ENCODE peak calls at places on chromosome 2, in four cellular contexts. T, J, V and Y are unnamed samples.

GRCh38 chr2:31411771-31412170 is 2.8 kb downstream of the XDH start:
- DNase-seq in T (no peak), J (no peak), V (no peak), Y (no peak)

GRCh38 chr2:160532388-160532787 is 38.8 kb upstream of the RBMS1 start:
- DNase-seq in T (no peak), J (no peak), V (no peak), Y (no peak)

GRCh38 chr2:218745160-218745558 is 34.5 kb downstream of the TTLL4 start:
- DNase-seq in T (peak), J (no peak), V (no peak), Y (no peak)

GRCh38 chr2:157173740-157174184 is 83.7 kb upstream of the GALNT5 start:
- DNase-seq in T (peak), J (no peak), V (no peak), Y (no peak)

GRCh38 chr2:175063741-175064140 is 58.6 kb upstream of the CHN1 start:
- DNase-seq in T (peak), J (no peak), V (no peak), Y (no peak)

GRCh38 chr2:3634631-3635091 is 23.3 kb upstream of the ALLC start:
- DNase-seq in T (no peak), J (no peak), V (no peak), Y (no peak)

GRCh38 chr2:108637304-108637669 is 82.0 kb upstream of the RANBP2 start:
- DNase-seq in T (peak), J (no peak), V (no peak), Y (peak)

GRCh38 chr2:72913531-72914225 is 3.6 kb upstream of the EMX1 start:
- DNase-seq in T (no peak), J (no peak), V (no peak), Y (no peak)

GRCh38 chr2:216956820-216957493 is 97.1 kb upstream of the TNP1 start:
- DNase-seq in T (no peak), J (no peak), V (no peak), Y (no peak)

GRCh38 chr2:72990695-72991438 is 73.5 kb downstream of the EMX1 start:
- DNase-seq in T (no peak), J (no peak), V (no peak), Y (peak)

GRCh38 chr2:5373200-5373599 is 319.0 kb upstream of the SOX11 start:
- DNase-seq in T (no peak), J (no peak), V (no peak), Y (no peak)

GRCh38 chr2:58484201-58484600 is 243.1 kb upstream of the FANCL start:
- DNase-seq in T (peak), J (no peak), V (no peak), Y (no peak)

GRCh38 chr2:193895226-193895625 is 1700.5 kb upstream of the TMEFF2 start:
- DNase-seq in T (peak), J (no peak), V (no peak), Y (no peak)

GRCh38 chr2:84888401-84889276 is 7.8 kb upstream of the TRABD2A start:
- DNase-seq in T (peak), J (no peak), V (peak), Y (no peak)

GRCh38 chr2:230927711-230928341 is 2.8 kb upstream of the GPR55 start:
- DNase-seq in T (no peak), J (no peak), V (no peak), Y (peak)

GRCh38 chr2:187499941-187500532 is 52.0 kb upstream of the CALCRL start:
- DNase-seq in T (peak), J (no peak), V (no peak), Y (no peak)

GRCh38 chr2:239160226-239161143 is 240.3 kb downstream of the HDAC4 start:
- DNase-seq in T (no peak), J (no peak), V (no peak), Y (peak)

GRCh38 chr2:239186516-239186915 is 214.3 kb downstream of the HDAC4 start:
- DNase-seq in T (no peak), J (no peak), V (no peak), Y (no peak)

GRCh38 chr2:74349889-74350288 is 6.7 kb upstream of the SLC4A5 start:
- DNase-seq in T (no peak), J (no peak), V (no peak), Y (no peak)

GRCh38 chr2:54459037-54459441 is 2.9 kb downstream of the SPTBN1 start:
- DNase-seq in T (peak), J (no peak), V (no peak), Y (no peak)

GRCh38 chr2:152550386-152550785 is 166.9 kb downstream of the PRPF40A start:
- DNase-seq in T (no peak), J (peak), V (no peak), Y (no peak)

GRCh38 chr2:88472811-88473210 is 20.3 kb upstream of the FOXI3 start:
- DNase-seq in T (no peak), J (no peak), V (no peak), Y (no peak)

GRCh38 chr2:62724886-62725711 is 19.6 kb downstream of the EHBP1 start:
- DNase-seq in T (no peak), J (no peak), V (peak), Y (peak)

DNA sequence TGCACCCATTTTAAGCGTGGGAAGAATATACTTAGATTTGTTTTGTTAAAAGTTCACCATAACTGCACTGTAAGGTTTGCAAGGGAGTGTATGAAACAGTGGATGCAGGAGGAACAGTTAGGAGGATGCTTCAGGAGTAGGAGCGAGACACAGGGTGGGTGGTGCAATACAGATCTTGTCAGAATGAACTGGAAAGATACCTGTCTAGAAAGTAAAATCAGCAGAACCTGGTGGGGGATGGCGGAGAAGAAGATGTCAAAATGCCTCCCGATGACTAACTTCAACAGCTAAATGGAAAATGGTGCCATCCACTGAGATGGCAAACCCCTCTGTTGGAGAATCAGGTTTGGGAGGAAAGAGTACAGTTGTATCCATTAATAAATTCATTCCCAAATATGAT is 18.2 kb downstream of the LANCL1 start:
- DNase-seq in T (no peak), J (no peak), V (no peak), Y (no peak)
- H3K4me3 ChIP-seq in T (no peak), J (no peak), V (no peak), Y (no peak)

DNA sequence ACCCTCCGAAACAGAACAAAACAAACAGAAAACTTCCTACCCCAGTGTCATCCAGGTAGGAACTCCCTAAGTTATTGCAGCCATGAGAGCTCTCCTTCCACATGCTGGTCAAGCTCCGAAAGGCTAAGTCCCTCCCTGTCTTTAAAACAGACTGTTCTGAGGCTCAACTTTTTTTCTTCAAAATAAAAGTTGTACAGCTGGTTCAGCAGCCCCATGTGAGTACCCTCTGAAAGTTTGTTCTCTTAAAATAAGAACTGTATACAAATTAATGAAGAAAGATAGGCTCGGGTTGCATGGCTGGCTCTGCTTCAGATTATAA is at the start of gene PDE1A:
- DNase-seq in T (no peak), J (no peak), V (no peak), Y (no peak)
- H3K4me3 ChIP-seq in T (peak), J (no peak), V (no peak), Y (peak)

DNA sequence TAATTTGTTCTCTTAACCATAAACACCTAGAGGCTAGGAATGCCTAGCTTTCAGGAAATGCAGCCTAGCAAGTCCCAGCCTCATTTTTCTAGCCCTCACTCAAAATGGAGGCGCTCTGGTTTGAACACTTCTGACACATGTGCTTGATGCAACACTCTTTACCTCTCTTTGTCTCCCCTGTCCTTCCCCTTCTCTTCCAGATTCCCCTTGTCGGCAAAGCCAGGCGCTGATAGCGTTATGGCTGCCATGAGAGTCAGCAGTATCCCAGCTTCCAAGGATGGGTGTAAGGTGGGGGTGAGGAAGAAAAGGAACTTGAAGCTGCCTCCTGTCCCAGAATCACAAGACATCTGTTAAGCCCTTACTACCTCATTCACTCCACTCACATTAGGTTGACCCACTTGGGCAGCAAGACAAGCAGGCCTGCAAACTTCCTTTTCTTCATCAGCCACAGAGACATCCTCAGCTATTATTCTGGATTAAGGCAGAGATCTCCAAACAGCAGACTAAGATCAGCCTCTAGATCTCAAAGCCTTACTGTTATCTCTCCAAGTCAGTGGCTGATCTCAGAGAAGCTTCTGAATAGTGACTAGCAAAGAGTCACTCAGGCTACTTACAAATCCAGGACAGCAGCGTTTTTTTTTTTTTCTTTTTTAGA is 1.9 kb upstream of the ST3GAL5 start:
- DNase-seq in T (no peak), J (no peak), V (no peak), Y (no peak)
- H3K4me3 ChIP-seq in T (no peak), J (no peak), V (peak), Y (no peak)

DNA sequence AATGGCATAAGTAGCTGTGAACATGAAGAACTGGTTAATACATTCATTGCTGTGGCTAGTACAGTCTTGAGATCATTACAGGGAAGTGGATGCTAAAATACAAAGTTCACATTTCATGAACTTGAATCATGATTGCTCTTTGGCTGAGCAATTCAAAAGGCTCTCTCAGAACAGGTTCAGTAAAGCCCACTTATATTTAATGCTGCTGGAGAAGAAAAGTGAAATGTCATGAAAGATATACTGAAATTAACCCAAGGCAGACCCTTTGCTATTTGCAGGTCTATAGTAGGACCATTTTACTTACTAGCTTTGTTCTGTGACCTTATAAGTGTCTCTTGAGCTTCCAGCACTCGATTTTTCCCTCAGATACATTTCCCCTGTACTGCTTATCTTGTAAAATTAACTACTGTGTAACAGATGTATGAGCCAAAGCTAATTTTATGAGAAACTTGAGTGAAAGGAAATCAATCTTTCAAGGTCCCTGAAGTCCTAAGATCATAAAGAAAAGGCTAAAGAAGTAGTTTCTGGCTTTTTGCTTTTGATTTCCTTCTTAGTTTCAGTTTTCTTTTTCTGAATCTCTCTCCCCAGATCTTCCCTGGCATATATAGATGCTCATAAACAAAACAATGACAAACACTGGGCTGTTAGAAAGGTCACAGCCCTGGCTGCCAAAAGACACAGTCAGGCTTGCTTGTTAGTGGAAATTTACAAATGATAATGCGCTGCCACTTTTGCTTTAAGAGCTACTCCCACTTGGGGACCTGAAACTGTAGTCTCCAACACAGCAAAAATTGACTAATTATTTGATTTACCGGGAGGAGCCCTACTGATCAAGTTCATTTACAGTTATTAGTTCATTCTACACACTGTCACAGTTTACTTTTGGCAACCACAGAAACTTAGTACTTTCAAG is 132.7 kb upstream of the XPO1 start:
- DNase-seq in T (peak), J (peak), V (no peak), Y (peak)
- H3K4me3 ChIP-seq in T (peak), J (peak), V (peak), Y (peak)

GRCh38 chr2:232842689-232843088 is 27.4 kb upstream of the SNORC start:
- DNase-seq in T (no peak), J (no peak), V (no peak), Y (no peak)

GRCh38 chr2:232836934-232837333 is 33.1 kb upstream of the SNORC start:
- DNase-seq in T (no peak), J (no peak), V (no peak), Y (no peak)

GRCh38 chr2:232843860-232844259 is 26.2 kb upstream of the SNORC start:
- DNase-seq in T (no peak), J (no peak), V (no peak), Y (no peak)

GRCh38 chr2:232838406-232838874 is 31.6 kb upstream of the SNORC start:
- DNase-seq in T (peak), J (no peak), V (no peak), Y (peak)

DNA sequence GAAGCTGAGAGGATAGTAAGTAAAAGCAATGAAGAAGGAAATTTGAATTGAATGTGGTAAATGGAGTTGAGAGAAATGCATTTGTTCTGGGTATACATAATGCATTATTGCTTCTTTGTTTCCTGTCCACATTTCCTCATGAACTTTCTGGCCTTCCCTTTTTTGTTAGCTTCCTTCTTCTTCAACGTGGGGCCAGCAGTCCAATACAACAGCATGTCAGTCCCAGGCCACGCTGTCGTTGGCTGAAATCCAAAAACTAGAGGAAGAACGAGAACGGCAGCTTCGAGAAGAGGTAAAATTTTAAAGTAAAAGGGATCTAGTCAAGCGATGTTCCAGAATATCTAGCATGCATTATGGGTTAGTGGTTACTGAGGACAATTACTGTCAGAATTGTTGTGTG is 30.4 kb upstream of the SNORC start:
- DNase-seq in T (peak), J (peak), V (no peak), Y (peak)
- H3K4me3 ChIP-seq in T (no peak), J (no peak), V (no peak), Y (no peak)

DNA sequence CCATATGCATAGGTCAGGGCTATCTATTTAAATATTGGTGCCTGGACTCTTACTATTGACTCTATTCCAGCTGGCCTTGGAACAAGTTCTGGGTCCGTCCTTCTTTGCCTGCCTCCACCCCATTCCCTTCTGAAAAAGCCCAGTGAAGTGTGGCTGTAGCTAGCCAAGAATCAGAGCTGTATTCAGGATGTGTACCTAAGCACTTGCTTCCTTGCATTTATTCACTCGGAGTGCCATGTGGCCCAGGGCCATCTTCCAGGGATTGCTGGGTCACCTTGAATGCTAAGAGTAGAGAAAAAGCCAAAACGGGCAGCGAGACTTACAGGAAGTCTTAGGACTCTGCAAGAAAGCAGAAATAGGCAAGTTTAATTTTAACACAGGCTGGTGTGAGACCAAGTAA is 4.0 kb downstream of the ITGA6 start:
- DNase-seq in T (no peak), J (peak), V (no peak), Y (no peak)
- H3K4me3 ChIP-seq in T (no peak), J (no peak), V (peak), Y (no peak)

GRCh38 chr2:10078704-10079191 is 1.5 kb downstream of the CYS1 start:
- DNase-seq in T (no peak), J (no peak), V (no peak), Y (no peak)

GRCh38 chr2:10076511-10076910 is 3.7 kb downstream of the CYS1 start:
- DNase-seq in T (no peak), J (no peak), V (no peak), Y (no peak)

GRCh38 chr2:10076988-10077527 is 3.2 kb downstream of the CYS1 start:
- DNase-seq in T (no peak), J (no peak), V (no peak), Y (no peak)

GRCh38 chr2:10079192-10079930 is 850 bp downstream of the CYS1 start:
- DNase-seq in T (peak), J (peak), V (peak), Y (no peak)

DNA sequence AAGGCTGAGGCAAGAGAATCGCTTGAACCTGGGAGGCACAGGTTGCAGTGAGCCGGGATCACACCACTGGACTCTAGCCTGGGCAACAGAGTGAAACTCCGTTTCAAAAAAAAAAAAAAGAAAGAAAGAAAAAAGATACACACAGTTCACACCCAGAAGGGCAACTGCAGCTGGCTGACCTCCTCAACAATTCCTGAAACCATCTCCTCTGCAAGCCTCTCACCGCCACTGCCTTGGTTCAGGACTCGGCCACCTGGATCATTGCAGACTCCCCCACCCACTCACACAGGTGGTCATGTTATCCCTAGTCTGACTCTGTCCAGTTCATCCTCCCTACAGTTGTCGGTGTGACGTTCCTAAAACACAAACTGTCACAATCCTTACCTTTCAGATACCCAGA is 2.2 kb downstream of the CYS1 start:
- DNase-seq in T (no peak), J (no peak), V (no peak), Y (no peak)
- H3K4me3 ChIP-seq in T (no peak), J (no peak), V (no peak), Y (no peak)

GRCh38 chr2:237602409-237602808 is 11.9 kb upstream of the RAB17 start:
- DNase-seq in T (no peak), J (no peak), V (no peak), Y (no peak)

GRCh38 chr2:237598468-237599208 is 8.1 kb upstream of the RAB17 start:
- DNase-seq in T (no peak), J (no peak), V (no peak), Y (no peak)

GRCh38 chr2:237599465-237600110 is 9.1 kb upstream of the RAB17 start:
- DNase-seq in T (no peak), J (no peak), V (no peak), Y (no peak)

GRCh38 chr2:237601453-237602116 is 11.1 kb upstream of the RAB17 start:
- DNase-seq in T (no peak), J (no peak), V (no peak), Y (no peak)

GRCh38 chr2:237600205-237600846 is 9.8 kb upstream of the RAB17 start:
- DNase-seq in T (peak), J (no peak), V (no peak), Y (no peak)
- H3K4me3 ChIP-seq in T (no peak), J (no peak), V (no peak), Y (peak)

DNA sequence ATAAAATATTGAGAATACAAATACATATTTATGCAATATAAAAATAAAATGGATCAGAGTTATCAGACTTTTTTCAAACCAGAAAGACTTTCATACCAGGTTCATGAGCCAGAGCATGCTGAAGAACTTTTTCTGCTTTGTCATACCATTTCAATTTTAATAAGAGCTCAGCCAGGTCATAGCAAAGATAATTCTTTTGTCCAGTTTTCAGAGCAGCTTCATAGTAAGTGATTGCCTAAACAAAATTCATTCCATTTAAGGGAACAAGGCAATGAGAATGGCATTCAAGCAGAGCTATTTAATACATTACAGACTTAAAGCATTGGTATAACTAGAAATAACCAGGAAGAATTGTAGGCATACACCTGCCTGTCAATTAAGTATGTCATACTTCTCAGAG is 42.3 kb downstream of the TTC21B start:
- DNase-seq in T (peak), J (no peak), V (no peak), Y (no peak)
- H3K4me3 ChIP-seq in T (no peak), J (no peak), V (no peak), Y (no peak)

GRCh38 chr2:207812058-207812857 is 42.6 kb upstream of the FZD5 start:
- DNase-seq in T (no peak), J (no peak), V (no peak), Y (no peak)

GRCh38 chr2:207807516-207807915 is 37.8 kb upstream of the FZD5 start:
- DNase-seq in T (no peak), J (no peak), V (no peak), Y (no peak)

GRCh38 chr2:207812858-207813175 is 43.1 kb upstream of the FZD5 start:
- DNase-seq in T (no peak), J (no peak), V (no peak), Y (no peak)

GRCh38 chr2:207813221-207813916 is 43.7 kb upstream of the FZD5 start:
- DNase-seq in T (no peak), J (no peak), V (no peak), Y (no peak)

GRCh38 chr2:207810200-207810788 is 40.6 kb upstream of the FZD5 start:
- DNase-seq in T (no peak), J (no peak), V (no peak), Y (no peak)
- H3K4me3 ChIP-seq in T (no peak), J (no peak), V (no peak), Y (peak)